ENCODE peak calls at places on chromosomes 12 and 14, in ten cellular contexts. One of them, this sample, is unnamed.

GRCh38 chr14:99675951-99676350 is 8.1 kb upstream of the CYP46A1 start:
- DNase-seq in neural crest cell: no peak
- DNase-seq in NCI-H2081 treated with DMSO at 0.1 percent for 48 hours: no peak
- DNase-seq in EH: no peak
- DNase-seq in C1 segment of cervical spinal cord: no peak
- DNase-seq in GM13977: no peak
- DNase-seq in HS-27A: no peak
- DNase-seq in EL: no peak
- DNase-seq in LoVo: no peak
- DNase-seq in ovary: no peak
- DNase-seq in this sample: no peak

GRCh38 chr14:38226366-38226765 is 18.7 kb downstream of the SSTR1 start:
- DNase-seq in HS-27A: no peak
- DNase-seq in EH: no peak
- DNase-seq in GM13977: no peak
- DNase-seq in NCI-H2081 treated with DMSO at 0.1 percent for 48 hours: no peak
- DNase-seq in neural crest cell: no peak
- DNase-seq in C1 segment of cervical spinal cord: no peak
- DNase-seq in LoVo: no peak
- DNase-seq in EL: no peak
- DNase-seq in ovary: no peak
- DNase-seq in this sample: no peak

GRCh38 chr12:108473400-108474055 is 41.5 kb upstream of the FICD start:
- DNase-seq in NCI-H2081 treated with DMSO at 0.1 percent for 48 hours: no peak
- DNase-seq in C1 segment of cervical spinal cord: no peak
- DNase-seq in LoVo: no peak
- DNase-seq in GM13977: no peak
- DNase-seq in HS-27A: no peak
- DNase-seq in neural crest cell: no peak
- DNase-seq in EH: no peak
- DNase-seq in ovary: no peak
- DNase-seq in EL: no peak
- DNase-seq in this sample: no peak

GRCh38 chr12:19988457-19988856 is 379.9 kb upstream of the PDE3A start:
- DNase-seq in EH: peak
- DNase-seq in C1 segment of cervical spinal cord: no peak
- DNase-seq in EL: no peak
- DNase-seq in LoVo: no peak
- DNase-seq in GM13977: no peak
- DNase-seq in neural crest cell: no peak
- DNase-seq in ovary: peak
- DNase-seq in HS-27A: no peak
- DNase-seq in NCI-H2081 treated with DMSO at 0.1 percent for 48 hours: no peak
- DNase-seq in this sample: no peak

GRCh38 chr12:106841471-106842302 is 67.2 kb downstream of the RIC8B start:
- DNase-seq in EL: peak
- DNase-seq in NCI-H2081 treated with DMSO at 0.1 percent for 48 hours: peak
- DNase-seq in GM13977: peak
- DNase-seq in C1 segment of cervical spinal cord: no peak
- DNase-seq in LoVo: peak
- DNase-seq in ovary: peak
- DNase-seq in HS-27A: no peak
- DNase-seq in EH: peak
- DNase-seq in neural crest cell: peak
- DNase-seq in this sample: no peak

GRCh38 chr14:102020058-102020971 is 55.9 kb downstream of the DYNC1H1 start:
- DNase-seq in EH: peak
- DNase-seq in ovary: no peak
- DNase-seq in C1 segment of cervical spinal cord: no peak
- DNase-seq in LoVo: no peak
- DNase-seq in NCI-H2081 treated with DMSO at 0.1 percent for 48 hours: no peak
- DNase-seq in HS-27A: peak
- DNase-seq in EL: peak
- DNase-seq in neural crest cell: no peak
- DNase-seq in GM13977: no peak
- DNase-seq in this sample: no peak

GRCh38 chr14:101075801-101076413 is 172.4 kb upstream of the RTL1 start:
- DNase-seq in C1 segment of cervical spinal cord: no peak
- DNase-seq in ovary: no peak
- DNase-seq in neural crest cell: no peak
- DNase-seq in NCI-H2081 treated with DMSO at 0.1 percent for 48 hours: no peak
- DNase-seq in HS-27A: no peak
- DNase-seq in EL: no peak
- DNase-seq in GM13977: no peak
- DNase-seq in LoVo: no peak
- DNase-seq in EH: no peak
- DNase-seq in this sample: no peak

GRCh38 chr12:57965766-57966165 is 24.4 kb downstream of the ATP23 start:
- DNase-seq in LoVo: peak
- DNase-seq in neural crest cell: no peak
- DNase-seq in HS-27A: no peak
- DNase-seq in NCI-H2081 treated with DMSO at 0.1 percent for 48 hours: no peak
- DNase-seq in ovary: no peak
- DNase-seq in EH: peak
- DNase-seq in GM13977: no peak
- DNase-seq in C1 segment of cervical spinal cord: no peak
- DNase-seq in EL: peak
- DNase-seq in this sample: no peak

GRCh38 chr14:85313801-85314207 is 216.1 kb upstream of the FLRT2 start:
- DNase-seq in LoVo: no peak
- DNase-seq in neural crest cell: no peak
- DNase-seq in ovary: no peak
- DNase-seq in GM13977: no peak
- DNase-seq in NCI-H2081 treated with DMSO at 0.1 percent for 48 hours: no peak
- DNase-seq in C1 segment of cervical spinal cord: no peak
- DNase-seq in HS-27A: peak
- DNase-seq in EL: peak
- DNase-seq in EH: peak
- DNase-seq in this sample: no peak

GRCh38 chr14:51828017-51828797 is 32.2 kb upstream of the GNG2 start:
- DNase-seq in HS-27A: no peak
- DNase-seq in neural crest cell: no peak
- DNase-seq in GM13977: peak
- DNase-seq in EL: peak
- DNase-seq in NCI-H2081 treated with DMSO at 0.1 percent for 48 hours: no peak
- DNase-seq in ovary: no peak
- DNase-seq in C1 segment of cervical spinal cord: no peak
- DNase-seq in LoVo: peak
- DNase-seq in EH: peak
- DNase-seq in this sample: peak

GRCh38 chr14:23468704-23469126 is 788 bp upstream of the NGDN start:
- DNase-seq in ovary: no peak
- DNase-seq in EH: no peak
- DNase-seq in NCI-H2081 treated with DMSO at 0.1 percent for 48 hours: no peak
- DNase-seq in HS-27A: no peak
- DNase-seq in LoVo: no peak
- DNase-seq in GM13977: no peak
- DNase-seq in neural crest cell: no peak
- DNase-seq in EL: no peak
- DNase-seq in C1 segment of cervical spinal cord: no peak
- DNase-seq in this sample: no peak

GRCh38 chr14:64338616-64339316 is 44.6 kb upstream of the ESR2 start:
- DNase-seq in ovary: peak
- DNase-seq in EH: peak
- DNase-seq in NCI-H2081 treated with DMSO at 0.1 percent for 48 hours: peak
- DNase-seq in HS-27A: peak
- DNase-seq in neural crest cell: peak
- DNase-seq in LoVo: peak
- DNase-seq in GM13977: peak
- DNase-seq in EL: peak
- DNase-seq in C1 segment of cervical spinal cord: peak
- DNase-seq in this sample: peak

GRCh38 chr14:85564841-85565527 is 35.0 kb downstream of the FLRT2 start:
- DNase-seq in LoVo: no peak
- DNase-seq in C1 segment of cervical spinal cord: no peak
- DNase-seq in HS-27A: no peak
- DNase-seq in neural crest cell: no peak
- DNase-seq in EL: peak
- DNase-seq in ovary: no peak
- DNase-seq in NCI-H2081 treated with DMSO at 0.1 percent for 48 hours: no peak
- DNase-seq in GM13977: no peak
- DNase-seq in EH: peak
- DNase-seq in this sample: no peak

GRCh38 chr12:131095826-131096680 is 142.3 kb downstream of the ADGRD1 start:
- DNase-seq in EL: no peak
- DNase-seq in C1 segment of cervical spinal cord: no peak
- DNase-seq in EH: no peak
- DNase-seq in NCI-H2081 treated with DMSO at 0.1 percent for 48 hours: no peak
- DNase-seq in HS-27A: no peak
- DNase-seq in neural crest cell: no peak
- DNase-seq in GM13977: no peak
- DNase-seq in ovary: peak
- DNase-seq in LoVo: no peak
- DNase-seq in this sample: no peak

GRCh38 chr14:22900088-22900799 is 17.2 kb downstream of the REM2 start:
- DNase-seq in EL: peak
- DNase-seq in EH: peak
- DNase-seq in NCI-H2081 treated with DMSO at 0.1 percent for 48 hours: no peak
- DNase-seq in ovary: no peak
- DNase-seq in neural crest cell: peak
- DNase-seq in GM13977: peak
- DNase-seq in LoVo: peak
- DNase-seq in HS-27A: peak
- DNase-seq in C1 segment of cervical spinal cord: no peak
- DNase-seq in this sample: no peak

GRCh38 chr12:71782007-71782406 is 27.3 kb downstream of the RAB21 start:
- DNase-seq in EL: no peak
- DNase-seq in EH: no peak
- DNase-seq in HS-27A: no peak
- DNase-seq in NCI-H2081 treated with DMSO at 0.1 percent for 48 hours: no peak
- DNase-seq in LoVo: no peak
- DNase-seq in GM13977: peak
- DNase-seq in C1 segment of cervical spinal cord: no peak
- DNase-seq in neural crest cell: no peak
- DNase-seq in ovary: no peak
- DNase-seq in this sample: no peak

GRCh38 chr12:104011265-104011664 is 38.7 kb downstream of the GLT8D2 start:
- DNase-seq in neural crest cell: no peak
- DNase-seq in EH: peak
- DNase-seq in LoVo: no peak
- DNase-seq in ovary: no peak
- DNase-seq in GM13977: no peak
- DNase-seq in HS-27A: peak
- DNase-seq in NCI-H2081 treated with DMSO at 0.1 percent for 48 hours: no peak
- DNase-seq in EL: peak
- DNase-seq in C1 segment of cervical spinal cord: no peak
- DNase-seq in this sample: no peak

GRCh38 chr12:6573001-6573400 is 4.9 kb upstream of the NOP2 start:
- DNase-seq in EH: no peak
- DNase-seq in EL: no peak
- DNase-seq in GM13977: no peak
- DNase-seq in neural crest cell: no peak
- DNase-seq in LoVo: no peak
- DNase-seq in C1 segment of cervical spinal cord: no peak
- DNase-seq in HS-27A: no peak
- DNase-seq in ovary: no peak
- DNase-seq in NCI-H2081 treated with DMSO at 0.1 percent for 48 hours: no peak
- DNase-seq in this sample: no peak

This sample was measured in left ventricle myocardium inferior.